ENCODE peak calls at places on chromosomes 2 and 18, in five cellular contexts. G is HepG2, Y is GM12878, S is H1, C is SK-N-SH. Z is an unnamed sample.

GRCh38 chr2:240460781-240461431 is 25.4 kb downstream of the GPC1 start:
- DNase-seq in G (no peak), Y (no peak), S (no peak), C (no peak), Z (no peak)

GRCh38 chr18:79521806-79522205 is 126.1 kb downstream of the NFATC1 start:
- DNase-seq in G (no peak), Y (no peak), S (no peak), C (no peak), Z (no peak)

GRCh38 chr2:8115966-8116365 is 565.9 kb upstream of the ID2 start:
- DNase-seq in G (no peak), Y (no peak), S (no peak), C (no peak), Z (no peak)

GRCh38 chr2:32832821-32833220 is 113.9 kb upstream of the LTBP1 start:
- DNase-seq in G (no peak), Y (no peak), S (no peak), C (no peak), Z (no peak)

GRCh38 chr2:187138240-187138639 is 289.3 kb upstream of the ZSWIM2 start:
- DNase-seq in G (peak; percentile 37), Y (no peak), S (no peak), C (peak; percentile 3), Z (no peak)

GRCh38 chr2:179424571-179424970 is 159.9 kb upstream of the SESTD1 start:
- DNase-seq in G (no peak), Y (no peak), S (no peak), C (no peak), Z (no peak)

GRCh38 chr2:153074207-153074606 is 355.8 kb downstream of the ARL6IP6 start:
- DNase-seq in G (no peak), Y (no peak), S (no peak), C (no peak), Z (no peak)

GRCh38 chr2:177984739-177985138 is 87.8 kb downstream of the PDE11A start:
- DNase-seq in G (no peak), Y (no peak), S (no peak), C (peak; percentile 20), Z (no peak)

GRCh38 chr2:240466579-240467148 is 31.2 kb downstream of the GPC1 start:
- DNase-seq in G (no peak), Y (no peak), S (no peak), C (peak; percentile 33), Z (no peak)

GRCh38 chr18:61551586-61551985 is 218.4 kb downstream of the CDH20 start:
- DNase-seq in G (peak; percentile 46), Y (peak; percentile 7), S (peak; percentile 47), C (peak; percentile 74), Z (peak; percentile 18)

GRCh38 chr2:130869441-130870160 is 32.9 kb downstream of the ARHGEF4 start:
- DNase-seq in G (no peak), Y (no peak), S (no peak), C (no peak), Z (no peak)

GRCh38 chr2:136522724-136523123 is 242.6 kb upstream of the THSD7B start:
- DNase-seq in G (no peak), Y (no peak), S (no peak), C (no peak), Z (no peak)

GRCh38 chr2:12514631-12515437 is 201.9 kb upstream of the TRIB2 start:
- DNase-seq in G (peak; percentile 86), Y (no peak), S (no peak), C (peak; percentile 64), Z (no peak)

GRCh38 chr2:154392256-154392655 is 306.2 kb upstream of the KCNJ3 start:
- DNase-seq in G (no peak), Y (peak; percentile 9), S (no peak), C (no peak), Z (no peak)

GRCh38 chr2:88499204-88499603 is 46.7 kb upstream of the FOXI3 start:
- DNase-seq in G (no peak), Y (no peak), S (no peak), C (no peak), Z (no peak)

GRCh38 chr2:157486596-157487270 is 42.8 kb upstream of the CYTIP start:
- DNase-seq in G (no peak), Y (no peak), S (no peak), C (no peak), Z (no peak)

GRCh38 chr2:40797115-40797514 is 345.2 kb upstream of the SLC8A1 start:
- DNase-seq in G (no peak), Y (no peak), S (no peak), C (no peak), Z (no peak)

GRCh38 chr2:103161456-103162289 is 399.8 kb downstream of the TMEM182 start:
- DNase-seq in G (peak; percentile 62), Y (no peak), S (no peak), C (peak; percentile 49), Z (peak; percentile 56)

GRCh38 chr2:36006444-36006843 is 349.1 kb upstream of the CRIM1 start:
- DNase-seq in G (no peak), Y (no peak), S (no peak), C (no peak), Z (no peak)
- TF ChIP-seq YY1 in G (no peak), Y (no peak), S (no peak), C (no peak), Z (no peak)

DNA sequence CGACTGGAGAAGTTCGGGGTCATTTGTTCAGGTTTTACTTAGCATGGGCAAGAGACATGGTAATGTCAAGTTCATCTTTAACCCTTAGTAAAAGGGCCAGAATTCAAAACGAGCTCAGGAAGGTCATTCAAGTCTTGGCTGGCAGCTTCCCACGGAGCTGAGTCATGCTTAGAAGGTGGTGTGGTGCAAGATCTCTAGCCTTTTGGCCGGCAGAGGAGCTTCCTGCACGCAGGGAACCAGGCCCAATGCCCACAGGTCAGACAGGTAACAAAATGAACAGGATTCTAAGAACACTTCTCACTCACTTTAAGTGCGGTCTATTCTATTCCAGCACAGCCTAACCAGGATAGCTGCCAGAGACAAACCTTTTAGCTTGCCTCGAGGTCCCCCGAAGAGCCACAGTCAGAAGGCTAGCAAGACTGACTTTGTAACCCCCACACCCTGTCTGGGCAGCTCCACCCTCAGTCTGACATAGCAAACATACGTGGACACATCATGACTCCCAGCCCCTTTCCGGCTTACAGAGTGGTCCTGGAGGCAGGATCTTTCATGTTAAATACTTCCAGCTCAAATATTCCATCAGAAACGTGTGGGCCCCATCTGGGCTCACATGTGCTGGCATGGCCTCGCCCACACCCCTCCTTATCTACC is 292.7 kb downstream of the BCL11A start:
- DNase-seq in G (no peak), Y (no peak), S (no peak), C (no peak), Z (no peak)
- TF ChIP-seq TAF1 in G (no peak), Y (no peak), S (no peak), C (no peak), Z (no peak)

DNA sequence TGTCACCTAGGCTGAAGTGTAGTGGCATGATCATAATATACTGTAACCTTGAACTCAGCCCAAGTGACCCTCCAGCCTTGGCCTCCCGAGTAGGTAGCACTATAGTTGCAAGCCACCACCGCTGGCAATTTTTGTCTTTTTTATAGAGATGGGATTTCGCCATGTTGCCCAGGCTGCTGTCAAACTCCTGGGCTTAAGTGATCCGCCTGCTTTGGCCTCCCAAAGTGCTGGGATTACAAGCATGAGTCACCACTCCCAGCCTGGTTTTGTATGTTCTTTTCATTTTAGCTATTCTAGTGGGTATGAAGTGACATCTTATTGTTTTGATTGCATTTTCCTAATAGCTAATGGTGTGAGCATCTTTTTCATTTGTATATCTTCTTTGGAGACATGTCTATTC is 11.3 kb upstream of the EXOC6B start:
- DNase-seq in G (no peak), Y (no peak), S (no peak), C (no peak), Z (no peak)
- TF ChIP-seq YY1 in G (no peak), Y (no peak), S (no peak), C (no peak), Z (no peak)

DNA sequence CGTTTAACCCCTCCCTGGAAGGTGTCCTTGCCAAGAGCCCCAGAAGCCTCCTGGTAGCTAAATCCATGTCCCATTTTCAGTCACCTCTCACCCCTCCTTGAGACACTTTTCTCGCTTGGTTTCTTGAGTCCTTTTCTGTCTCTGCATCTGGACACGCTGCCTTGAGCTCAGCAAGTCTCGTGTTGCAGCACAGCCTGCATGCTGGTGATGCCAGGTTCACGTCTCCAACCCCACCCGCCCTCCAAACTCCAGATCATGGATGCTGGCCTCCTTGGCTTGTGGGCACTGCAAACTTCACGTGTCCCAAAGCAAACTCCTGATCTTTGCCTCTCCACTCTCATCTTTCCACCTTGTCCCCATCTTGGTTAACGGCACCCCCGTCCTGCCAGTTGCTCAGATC is 39.3 kb downstream of the CENPO start:
- DNase-seq in G (no peak), Y (no peak), S (no peak), C (no peak), Z (no peak)
- TF ChIP-seq TAF1 in G (no peak), Y (no peak), S (no peak), C (no peak), Z (no peak)

GRCh38 chr2:61287254-61287653 is 125.3 kb downstream of the C2orf74 start:
- DNase-seq in G (no peak), Y (no peak), S (no peak), C (no peak), Z (no peak)
- TF ChIP-seq YY1 in G (no peak), Y (no peak), S (no peak), C (no peak), Z (no peak)